ENCODE peak calls at places on chromosome 15, in four cellular contexts. I, M, P and R are unnamed samples.

GRCh38 chr15:38612159-38612863 is 47.7 kb upstream of the RASGRP1 start:
- DNase-seq in I (no peak), P (no peak), M (no peak), R (no peak)

GRCh38 chr15:71747128-71748083 is 62.9 kb upstream of the NR2E3 start:
- DNase-seq in P (no peak), M (no peak), I (no peak), R (peak; percentile 36)

GRCh38 chr15:79675982-79676381 is 220.8 kb downstream of the MTHFS start:
- DNase-seq in I (no peak), P (no peak), M (no peak), R (no peak)

GRCh38 chr15:68374346-68374745 is 57.6 kb downstream of the ITGA11 start:
- DNase-seq in P (no peak), M (no peak), I (peak; percentile 14), R (no peak)

GRCh38 chr15:58374147-58374546 is 57.6 kb upstream of the LIPC start:
- DNase-seq in I (no peak), M (no peak), P (no peak), R (no peak)

GRCh38 chr15:61146643-61147230 is 82.4 kb downstream of the RORA start:
- DNase-seq in I (no peak), P (no peak), M (no peak), R (no peak)

GRCh38 chr15:88615303-88616107 is 5.6 kb upstream of the AEN start:
- DNase-seq in P (no peak), M (no peak), I (no peak), R (peak; percentile 79)

GRCh38 chr15:62495670-62496328 is 330.7 kb upstream of the C2CD4B start:
- DNase-seq in P (no peak), I (peak; percentile 66), M (no peak), R (peak; percentile 34)

GRCh38 chr15:52191207-52191606 is at the start of gene GNB5:
- DNase-seq in I (no peak), M (no peak), P (no peak), R (no peak)

GRCh38 chr15:34754674-34755418 is at the start of gene GJD2:
- DNase-seq in M (no peak), I (no peak), P (no peak), R (no peak)

GRCh38 chr15:84638103-84638502 is 16.0 kb downstream of the WDR73 start:
- DNase-seq in M (no peak), P (no peak), I (no peak), R (no peak)

GRCh38 chr15:84833447-84833846 is 16.3 kb downstream of the ALPK3 start:
- DNase-seq in M (no peak), P (no peak), I (no peak), R (no peak)

GRCh38 chr15:83698294-83698693 is 44.4 kb downstream of the ADAMTSL3 start:
- DNase-seq in M (peak; percentile 30), P (peak; percentile 34), I (peak; percentile 83), R (peak; percentile 41)

GRCh38 chr15:88709960-88710715 is 71.3 kb downstream of the ISG20 start:
- DNase-seq in P (no peak), M (no peak), I (no peak), R (no peak)

GRCh38 chr15:58877999-58878825 is 55.3 kb downstream of the SLTM start:
- DNase-seq in M (no peak), P (no peak), I (no peak), R (no peak)

GRCh38 chr15:28936481-28936881 is 50.7 kb downstream of the APBA2 start:
- DNase-seq in I (no peak), M (no peak), P (no peak), R (no peak)

GRCh38 chr15:34804776-34805175 is 9.4 kb upstream of the ACTC1 start:
- DNase-seq in M (no peak), I (no peak), P (no peak), R (no peak)

GRCh38 chr15:96358006-96358794 is 27.7 kb downstream of the NR2F2 start:
- DNase-seq in I (no peak), P (no peak), M (no peak), R (no peak)

GRCh38 chr15:26738996-26739395 is 33.9 kb downstream of the GABRB3 start:
- DNase-seq in P (no peak), M (no peak), I (no peak), R (no peak)

GRCh38 chr15:62389887-62390792 is 225.1 kb upstream of the C2CD4B start:
- DNase-seq in M (peak; percentile 21), P (peak; percentile 60), I (peak; percentile 79), R (peak; percentile 70)

GRCh38 chr15:96171271-96171739 is 159.2 kb upstream of the NR2F2 start:
- DNase-seq in P (no peak), M (no peak), I (no peak), R (no peak)

GRCh38 chr15:44537728-44538240 is 837 bp downstream of the EIF3J start:
- DNase-seq in P (no peak), M (no peak), I (no peak), R (no peak)

GRCh38 chr15:37135225-37135624 is 34.9 kb upstream of the MEIS2 start:
- DNase-seq in I (no peak), M (no peak), P (no peak), R (no peak)

GRCh38 chr15:93217343-93217742 is 128.3 kb upstream of the RGMA start:
- DNase-seq in I (peak; percentile 66), P (no peak), M (no peak), R (no peak)

GRCh38 chr15:47409601-47410000 is 307.7 kb upstream of the SEMA6D start:
- DNase-seq in I (no peak), M (no peak), P (no peak), R (no peak)

GRCh38 chr15:82851981-82852511 is 42.6 kb downstream of the WHAMM start:
- DNase-seq in I (no peak), P (peak; percentile 10), M (peak; percentile 15), R (no peak)

GRCh38 chr15:100002787-100003536 is 269.7 kb upstream of the LYSMD4 start:
- DNase-seq in M (no peak), I (no peak), P (no peak), R (no peak)

GRCh38 chr15:98718426-98719168 is 70.3 kb downstream of the IGF1R start:
- DNase-seq in I (no peak), M (no peak), P (no peak), R (no peak)
- H3K4me3 ChIP-seq in I (no peak overlapping the region), M (peak overlapping the region; percentile 31), P (no peak overlapping the region), R (no peak overlapping the region)

DNA sequence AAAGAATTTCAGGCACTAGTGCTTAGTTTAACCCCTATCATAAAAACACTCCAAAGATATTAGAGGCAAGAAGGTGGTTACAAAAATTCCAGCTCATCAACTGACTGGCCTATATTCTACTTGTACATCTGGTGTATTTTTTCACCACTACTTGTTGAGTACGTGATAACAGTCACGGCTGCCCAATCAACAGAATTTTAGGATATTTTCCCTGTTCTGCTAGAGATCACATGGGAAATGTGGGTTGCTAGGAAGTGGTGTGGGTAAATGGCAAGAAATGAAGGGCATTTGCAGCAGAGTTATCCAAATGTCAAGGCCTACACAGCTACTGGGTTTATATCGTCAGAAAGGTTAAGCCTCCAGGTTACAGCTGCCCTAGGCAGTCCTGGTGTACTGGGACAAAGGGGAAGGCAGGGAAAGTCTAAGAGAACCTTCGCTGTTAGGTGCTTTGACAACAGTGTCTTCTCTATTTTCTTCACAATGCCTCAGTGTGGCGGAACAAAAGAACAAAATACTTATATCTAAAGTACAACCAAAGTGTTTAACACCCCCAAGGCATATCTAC is 81.9 kb downstream of the FMN1 start:
- DNase-seq in I (no peak), P (no peak), M (no peak), R (no peak)
- H3K9me3 ChIP-seq in I (no peaks in the 10 kb centered on the region), P (no peaks in the 10 kb centered on the region), M (no peaks in the 10 kb centered on the region), R (no peaks in the 10 kb centered on the region)

GRCh38 chr15:66711886-66712285 is 9.8 kb downstream of the SMAD6 start:
- DNase-seq in P (no peak), I (no peak), M (no peak), R (no peak)

GRCh38 chr15:66708389-66708788 is 6.4 kb downstream of the SMAD6 start:
- DNase-seq in M (no peak), I (no peak), P (no peak), R (no peak)

GRCh38 chr15:66713843-66714508 is 11.9 kb downstream of the SMAD6 start:
- DNase-seq in I (no peak), P (no peak), M (no peak), R (no peak)

GRCh38 chr15:66709884-66710283 is 7.8 kb downstream of the SMAD6 start:
- DNase-seq in M (no peak), I (no peak), P (no peak), R (no peak)

GRCh38 chr15:66711260-66711659 is 9.2 kb downstream of the SMAD6 start:
- DNase-seq in I (no peak), P (no peak), M (no peak), R (no peak)
- H3K36me3 ChIP-seq in I (peaks cover 1% of the 10 kb centered on the region), P (peaks cover 10% of the 10 kb centered on the region), M (no peaks in the 10 kb centered on the region), R (no peaks in the 10 kb centered on the region)

DNA sequence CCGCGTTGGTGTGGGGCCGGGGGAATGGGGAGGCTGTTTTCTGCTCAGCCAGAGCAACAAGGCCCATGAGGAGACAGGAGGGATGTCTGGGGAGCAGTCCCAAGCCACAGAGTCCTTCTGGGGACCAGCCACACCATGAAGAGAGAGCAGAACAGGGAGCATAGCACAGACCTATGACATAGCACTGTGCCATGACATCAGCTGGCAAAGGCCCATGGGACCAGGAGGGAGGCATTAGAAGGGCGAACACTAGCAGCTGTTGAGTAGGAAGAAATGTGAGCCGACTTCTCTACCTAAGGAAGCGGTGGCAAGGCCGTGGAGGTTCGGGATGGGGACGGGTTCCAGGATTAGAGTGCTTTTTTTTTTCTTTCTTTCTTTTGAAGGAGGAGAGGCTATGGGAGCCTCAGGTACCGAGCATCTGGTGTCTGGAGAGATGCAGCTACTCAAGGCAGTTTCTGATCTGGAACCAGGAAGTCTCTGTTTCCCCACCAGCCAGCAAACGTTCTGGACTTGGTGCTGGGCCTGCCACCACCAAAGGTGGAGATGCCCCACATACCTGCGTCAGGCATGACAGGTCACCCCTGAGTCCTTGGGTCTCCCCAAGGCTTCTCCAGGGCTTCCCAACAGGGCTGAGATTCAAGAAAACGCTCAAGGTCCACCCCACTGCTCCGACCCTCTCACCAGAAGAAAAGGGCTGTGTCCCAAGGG is 77.3 kb upstream of the CGNL1 start:
- DNase-seq in I (no peak), M (no peak), P (no peak), R (no peak)
- H3K4me3 ChIP-seq in I (no peak overlapping the region), M (no peak overlapping the region), P (no peak overlapping the region), R (no peak overlapping the region)

GRCh38 chr15:20340931-20341661 is 200.5 kb downstream of the GOLGA6L6 start:
- DNase-seq in I (peak; percentile 74), P (peak; percentile 61), M (peak; percentile 89), R (no peak)
- H3K9me3 ChIP-seq in I (peaks cover 13% of the 10 kb centered on the region), P (peaks cover 30% of the 10 kb centered on the region), M (peaks cover 39% of the 10 kb centered on the region), R (no peaks in the 10 kb centered on the region)

DNA sequence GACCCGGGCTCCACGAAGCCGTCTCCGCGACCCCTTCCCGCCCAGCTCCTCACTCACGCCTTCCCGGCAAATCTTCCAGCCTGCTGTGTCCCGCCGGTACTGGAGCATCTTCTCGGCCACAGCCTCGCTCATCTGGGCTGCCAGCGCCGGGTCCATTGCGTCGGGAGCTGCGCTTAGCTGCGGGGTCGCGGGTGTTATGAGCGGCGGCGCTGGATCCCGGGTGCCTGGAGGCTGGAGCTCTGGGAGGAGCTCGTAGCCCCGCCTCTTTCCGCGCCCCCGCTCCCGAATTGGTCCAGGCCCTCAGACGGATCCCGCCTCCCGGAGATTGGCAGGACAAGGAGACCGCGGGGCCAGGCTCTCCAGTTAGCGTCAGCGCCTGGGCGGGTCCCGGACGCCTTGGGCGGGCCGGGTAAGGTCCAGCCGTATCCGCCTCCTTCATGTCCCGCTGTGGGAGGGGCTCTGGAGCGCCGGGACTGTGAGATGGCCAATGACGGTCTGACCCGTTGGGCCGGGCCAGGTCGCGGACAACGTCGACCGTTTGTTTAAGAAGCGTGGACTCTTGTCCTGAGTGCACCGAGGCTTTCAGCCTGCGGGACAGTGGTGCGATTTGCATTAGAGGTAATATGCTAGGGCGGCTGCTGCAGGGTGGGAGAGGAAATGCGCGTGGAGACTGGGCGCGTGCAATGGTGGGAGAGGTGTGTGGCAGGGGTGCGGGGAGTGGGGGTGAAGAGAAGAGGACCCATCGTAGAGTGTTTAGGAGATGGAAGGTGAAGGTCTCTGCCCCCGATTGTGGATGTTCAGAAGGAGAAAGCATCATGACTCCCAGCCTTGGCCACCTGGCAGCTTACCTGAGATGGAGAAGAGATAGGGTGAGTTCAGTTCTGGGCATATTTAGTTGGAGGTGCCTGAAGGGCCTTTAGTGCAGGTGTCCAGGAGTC is at the start of gene STARD5:
- DNase-seq in P (peak; percentile 99), I (peak; percentile 100), M (peak; percentile 97), R (peak; percentile 100)
- H3K36me3 ChIP-seq in P (peaks cover 7% of the 10 kb centered on the region), I (no peaks in the 10 kb centered on the region), M (no peaks in the 10 kb centered on the region), R (no peaks in the 10 kb centered on the region)